ENCODE peak calls at places on chromosomes 3 and 15, in nine cellular contexts. I is AG04450; F is endothelial cell; Q is RCC 7860; L is activated CD4-positive, CD25-positive, alpha-beta regulatory T cell; J is posterior vena cava; M is fibroblast of lung; K is stimulated activated CD4-positive, alpha-beta T cell treated with anti-CD3 and anti-CD28 coated beads, Interleukin-12 subunit alpha, Interleukin-12 subunit beta, amount 100 ng/mL, for 48 hours; E is stimulated activated CD8-positive, alpha-beta memory T cell treated with anti-CD3 and anti-CD28 coated beads, Interleukin-15, amount 100 ng/mL, for 24 hours. A is an unnamed sample.
A peak's percentile ranks its signal among the peaks of the same experiment; 100 is the strongest.

GRCh38 chr3:118564800-118565199 is 469.8 kb downstream of the IGSF11 start:
- DNase-seq in Q (no peak), J (no peak), F (no peak), I (no peak), E (no peak), K (no peak), M (no peak), L (no peak), A (no peak)

GRCh38 chr3:182583545-182583944 is 209.8 kb upstream of the ATP11B start:
- DNase-seq in L (no peak), K (no peak), J (no peak), I (no peak), E (no peak), Q (no peak), M (no peak), F (no peak), A (no peak)

GRCh38 chr15:34644061-34644460 is 60.6 kb upstream of the GOLGA8B start:
- DNase-seq in M (peak; percentile 87), J (no peak), Q (no peak), L (no peak), I (peak; percentile 84), E (no peak), F (no peak), K (no peak), A (no peak)

GRCh38 chr15:51093865-51094605 is 671 bp downstream of the TNFAIP8L3 start:
- DNase-seq in L (no peak), M (peak; percentile 45), I (no peak), E (no peak), F (peak; percentile 22), J (peak; percentile 90), Q (no peak), K (no peak), A (peak; percentile 62)

GRCh38 chr15:37204698-37205097 is 104.3 kb upstream of the MEIS2 start:
- DNase-seq in Q (no peak), I (no peak), K (no peak), J (no peak), E (no peak), F (no peak), L (no peak), M (no peak), A (no peak)

GRCh38 chr3:120450261-120450913 is 405 bp downstream of the FSTL1 start:
- DNase-seq in L (no peak), M (peak; percentile 46), J (peak; percentile 90), F (peak; percentile 69), E (no peak), Q (peak; percentile 34), K (peak; percentile 4), I (no peak), A (peak; percentile 63)

GRCh38 chr3:62372621-62373041 is 719 bp downstream of the FEZF2 start:
- DNase-seq in L (no peak), Q (no peak), E (no peak), F (peak; percentile 20), I (no peak), M (no peak), J (no peak), K (no peak), A (no peak)

GRCh38 chr15:56817266-56817665 is 84.0 kb upstream of the ZNF280D start:
- DNase-seq in L (no peak), E (no peak), I (no peak), K (no peak), M (no peak), J (no peak), Q (peak; percentile 71), F (no peak), A (peak; percentile 52)

GRCh38 chr3:54733079-54733478 is 194.8 kb downstream of the LRTM1 start:
- DNase-seq in K (no peak), L (no peak), Q (no peak), J (no peak), M (peak; percentile 9), E (no peak), F (no peak), I (no peak), A (no peak)

GRCh38 chr3:2166552-2166951 is 67.9 kb downstream of the CNTN4 start:
- DNase-seq in L (no peak), J (no peak), F (no peak), Q (no peak), M (no peak), K (no peak), E (no peak), I (no peak), A (peak; percentile 45)

GRCh38 chr3:149536429-149536828 is 61.9 kb downstream of the TM4SF4 start:
- DNase-seq in F (no peak), L (no peak), E (no peak), K (no peak), J (peak; percentile 84), M (peak; percentile 39), I (no peak), Q (peak; percentile 67), A (peak; percentile 85)

GRCh38 chr3:190013943-190014924 is 106.5 kb downstream of the P3H2 start:
- DNase-seq in E (no peak), I (no peak), L (no peak), Q (peak; percentile 60), M (no peak), K (no peak), J (no peak), F (no peak), A (no peak)

GRCh38 chr3:37991823-37992222 is 1.2 kb downstream of the VILL start:
- DNase-seq in L (no peak), I (no peak), Q (no peak), J (no peak), E (no peak), F (no peak), K (no peak), M (no peak), A (no peak)

GRCh38 chr3:168061332-168061996 is 34.3 kb downstream of the GOLIM4 start:
- DNase-seq in F (no peak), L (no peak), Q (no peak), E (no peak), K (no peak), J (no peak), I (no peak), M (no peak), A (no peak)

A was measured in cardiac muscle cell.